ENCODE peak calls at places on chromosomes 3 and 15, in five cellular contexts. I is lung, S is hepatocyte, H is neural progenitor cell, R is Panc1. J is an unnamed sample.

GRCh38 chr15:39247574-39247973 is 333.3 kb upstream of the THBS1 start:
- DNase-seq in H (no peak), R (no peak), S (no peak), I (no peak), J (no peak)

GRCh38 chr15:99279783-99280307 is 28.6 kb downstream of the LRRC28 start:
- DNase-seq in H (no peak), S (no peak), R (no peak), I (no peak), J (no peak)

GRCh38 chr3:116198087-116198486 is 247.2 kb downstream of the LSAMP start:
- DNase-seq in R (no peak), I (no peak), S (no peak), H (no peak), J (no peak)

GRCh38 chr15:78050851-78051250 is 26.7 kb downstream of the TBC1D2B start:
- DNase-seq in I (no peak), H (no peak), R (no peak), S (no peak), J (no peak)

GRCh38 chr3:15165061-15165460 is 41.0 kb upstream of the CAPN7 start:
- DNase-seq in H (no peak), I (no peak), S (no peak), R (no peak), J (no peak)

GRCh38 chr3:185317674-185318073 is 45.3 kb upstream of the MAP3K13 start:
- DNase-seq in H (no peak), R (no peak), I (no peak), S (no peak), J (no peak)

GRCh38 chr15:74225928-74226327 is 10.2 kb upstream of the CCDC33 start:
- DNase-seq in R (no peak), I (no peak), H (no peak), S (no peak), J (no peak)

GRCh38 chr3:79517766-79518413 is 249.9 kb downstream of the ROBO1 start:
- DNase-seq in H (peak; percentile 60), R (no peak), I (no peak), S (peak; percentile 55), J (no peak)

GRCh38 chr3:43063114-43063513 is 42.8 kb downstream of the POMGNT2 start:
- DNase-seq in R (no peak), H (no peak), I (peak; percentile 7), S (no peak), J (no peak)

GRCh38 chr3:61774279-61774890 is 213.0 kb downstream of the PTPRG start:
- DNase-seq in R (no peak), I (no peak), H (no peak), S (no peak), J (no peak)

GRCh38 chr15:68775671-68776476 is 44.8 kb downstream of the ANP32A start:
- DNase-seq in I (no peak), H (peak; percentile 26), R (no peak), S (no peak), J (no peak)

GRCh38 chr3:143109861-143110260 is 9.7 kb upstream of the CHST2 start:
- DNase-seq in I (no peak), H (no peak), R (no peak), S (no peak), J (no peak)

GRCh38 chr15:33048255-33048654 is 146.3 kb downstream of the FMN1 start:
- DNase-seq in R (no peak), S (no peak), I (no peak), H (peak; percentile 45), J (no peak)

GRCh38 chr15:43085921-43086320 is 19.9 kb downstream of the UBR1 start:
- DNase-seq in H (no peak), I (no peak), S (no peak), R (no peak), J (no peak)

GRCh38 chr15:70825841-70826240 is 28.1 kb downstream of the LARP6 start:
- DNase-seq in H (no peak), R (no peak), I (no peak), S (no peak), J (no peak)

GRCh38 chr3:31747785-31748184 is 215.1 kb downstream of the STT3B start:
- DNase-seq in I (no peak), S (no peak), H (no peak), R (no peak), J (no peak)

GRCh38 chr3:71380096-71380495 is 203.4 kb downstream of the FOXP1 start:
- DNase-seq in R (no peak), I (no peak), S (no peak), H (peak; percentile 10), J (no peak)

GRCh38 chr3:53159415-53160135 is 1.4 kb upstream of the PRKCD start:
- DNase-seq in S (peak; percentile 86), R (no peak), I (no peak), H (peak; percentile 62), J (no peak)

GRCh38 chr15:85624241-85624855 is 170.4 kb downstream of the KLHL25 start:
- DNase-seq in H (no peak), I (no peak), R (no peak), S (no peak), J (peak; percentile 63)

GRCh38 chr3:172038823-172039222 is 555 bp upstream of the FNDC3B start:
- DNase-seq in S (peak; percentile 38), R (no peak), I (no peak), H (peak; percentile 21), J (no peak)

GRCh38 chr15:48332642-48333034 is 1.4 kb downstream of the DUT start:
- DNase-seq in I (no peak), R (no peak), S (no peak), H (no peak), J (peak; percentile 23)

GRCh38 chr3:61772439-61772838 is 211.1 kb downstream of the PTPRG start:
- DNase-seq in I (no peak), S (no peak), R (no peak), H (no peak), J (no peak)

GRCh38 chr3:152786977-152787681 is 47.8 kb upstream of the P2RY1 start:
- DNase-seq in S (no peak), I (no peak), R (no peak), H (no peak), J (no peak)

GRCh38 chr15:31605467-31605931 is 278.9 kb downstream of the KLF13 start:
- DNase-seq in R (no peak), S (peak; percentile 38), H (peak; percentile 50), I (no peak), J (no peak)

GRCh38 chr3:195165790-195166189 is 105.2 kb downstream of the XXYLT1 start:
- DNase-seq in R (no peak), S (no peak), I (no peak), H (no peak), J (no peak)

GRCh38 chr15:83993591-83993990 is 242.0 kb upstream of the GOLGA6L4 start:
- DNase-seq in S (no peak), R (no peak), H (no peak), I (no peak), J (no peak)

GRCh38 chr3:189652042-189652441 is 20.9 kb downstream of the TP63 start:
- DNase-seq in R (no peak), H (peak; percentile 53), I (no peak), S (peak; percentile 21), J (peak; percentile 12)
- TF ChIP-seq CTCF in R (peak; percentile 52), H (peak; percentile 72), I (no peak), S (peak; percentile 36), J (peak; percentile 60)

GRCh38 chr3:23949784-23950183 is 4.7 kb downstream of the NR1D2 start:
- DNase-seq in S (peak; percentile 24), R (no peak), I (no peak), H (no peak), J (no peak)
- H3K27ac ChIP-seq in S (no peak overlapping the region), R (peak overlapping the region; percentile 69), I (peak overlapping the region; percentile 61), H (no peak overlapping the region), J (no peak overlapping the region)

GRCh38 chr3:122305818-122306621 is 19.0 kb upstream of the CSTA start:
- DNase-seq in I (no peak), R (peak; percentile 15), H (peak; percentile 40), S (peak; percentile 56), J (no peak)
- TF ChIP-seq CTCF in I (no peak), R (peak; percentile 61), H (peak; percentile 17), S (peak; percentile 31), J (peak; percentile 30)

GRCh38 chr3:54846085-54846484 is 81.8 kb downstream of the LRTM1 start:
- DNase-seq in S (no peak), H (no peak), R (no peak), I (no peak), J (no peak)

GRCh38 chr3:54856271-54856670 is 71.6 kb downstream of the LRTM1 start:
- DNase-seq in I (no peak), S (no peak), R (no peak), H (no peak), J (no peak)

GRCh38 chr3:54853573-54854404 is 74.1 kb downstream of the LRTM1 start:
- DNase-seq in H (peak; percentile 91), S (peak; percentile 89), I (peak; percentile 66), R (no peak), J (peak; percentile 65)

GRCh38 chr3:54847361-54847760 is 80.5 kb downstream of the LRTM1 start:
- DNase-seq in S (no peak), H (no peak), I (no peak), R (no peak), J (no peak)

DNA sequence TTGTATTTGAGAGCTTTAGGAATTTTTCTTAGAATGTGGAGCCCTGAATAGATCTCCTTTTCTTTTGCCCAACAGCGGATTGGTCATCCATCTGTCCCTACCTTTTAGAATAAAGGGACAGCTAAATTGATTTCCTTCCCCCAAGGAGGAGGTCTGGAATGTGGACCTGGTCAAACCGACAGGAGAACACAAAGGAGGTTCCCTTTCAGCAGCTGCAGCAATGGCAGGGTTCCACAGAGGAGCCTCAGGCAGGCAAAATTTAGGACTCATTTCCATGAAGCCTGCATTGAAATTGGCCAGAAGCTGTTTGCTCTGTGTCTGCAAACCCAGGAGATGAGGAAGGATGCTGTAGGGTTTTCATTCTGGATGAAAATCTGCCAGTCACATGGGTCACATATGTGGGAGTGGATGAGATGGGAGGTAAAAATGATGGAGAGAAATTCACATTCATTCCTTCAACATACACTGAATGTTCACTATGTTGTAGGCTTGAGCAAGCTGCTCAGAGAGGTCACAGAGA is 77.3 kb downstream of the LRTM1 start:
- DNase-seq in H (no peak), S (no peak), I (no peak), R (no peak), J (no peak)
- H3K27ac ChIP-seq in H (no peak overlapping the region), S (no peak overlapping the region), I (no peak overlapping the region), R (no peak overlapping the region), J (no peak overlapping the region)

GRCh38 chr3:9109570-9109914 is 139.9 kb downstream of the SRGAP3 start:
- DNase-seq in S (no peak), H (no peak), R (no peak), I (no peak), J (no peak)

GRCh38 chr3:9110802-9111201 is 138.6 kb downstream of the SRGAP3 start:
- DNase-seq in R (no peak), I (no peak), S (no peak), H (no peak), J (no peak)

GRCh38 chr3:9113040-9113439 is 136.4 kb downstream of the SRGAP3 start:
- DNase-seq in H (no peak), S (no peak), I (no peak), R (no peak), J (no peak)

GRCh38 chr3:9110316-9110715 is 139.1 kb downstream of the SRGAP3 start:
- DNase-seq in R (no peak), H (no peak), I (no peak), S (no peak), J (no peak)

GRCh38 chr3:9111349-9112265 is 137.8 kb downstream of the SRGAP3 start:
- DNase-seq in H (no peak), R (no peak), S (no peak), I (no peak), J (peak; percentile 10)
- TF ChIP-seq CTCF in H (peak; percentile 33), R (no peak), S (no peak), I (no peak), J (peak; percentile 47)

J was measured in DND-41.